ENCODE peak calls at places on chromosome 10, in five cellular contexts. G, I, U, N and K are unnamed samples. For H3K4me1, the result is how much of the 10 kb centered on the place peaks cover.

GRCh38 chr10:98361131-98361633 is 53.8 kb downstream of the PYROXD2 start:
- DNase-seq in G (no peak), I (no peak), U (no peak), N (peak), K (no peak)

GRCh38 chr10:4931587-4931986 is 31.6 kb upstream of the AKR1C1 start:
- DNase-seq in G (no peak), I (no peak), U (peak), N (no peak), K (no peak)

GRCh38 chr10:84534168-84534567 is 205.8 kb downstream of the CCSER2 start:
- DNase-seq in G (no peak), I (no peak), U (no peak), N (no peak), K (no peak)

GRCh38 chr10:4656576-4657194 is 169.3 kb upstream of the AKR1E2 start:
- DNase-seq in G (peak), I (peak), U (peak), N (peak), K (no peak)

GRCh38 chr10:111093741-111094380 is 17.0 kb downstream of the ADRA2A start:
- DNase-seq in G (no peak), I (no peak), U (no peak), N (no peak), K (no peak)

GRCh38 chr10:13453896-13454295 is 74.9 kb downstream of the BEND7 start:
- DNase-seq in G (peak), I (no peak), U (no peak), N (no peak), K (no peak)

GRCh38 chr10:58930497-58930896 is 245.9 kb upstream of the PHYHIPL start:
- DNase-seq in G (no peak), I (no peak), U (no peak), N (no peak), K (no peak)

GRCh38 chr10:12191715-12192114 is 4.0 kb downstream of the NUDT5 start:
- DNase-seq in G (no peak), I (no peak), U (peak), N (no peak), K (no peak)

GRCh38 chr10:19412531-19412930 is 363.9 kb downstream of the MALRD1 start:
- DNase-seq in G (no peak), I (no peak), U (no peak), N (no peak), K (no peak)

GRCh38 chr10:79299397-79300370 is 47.6 kb upstream of the PPIF start:
- DNase-seq in G (no peak), I (no peak), U (no peak), N (no peak), K (peak)

GRCh38 chr10:13331641-13332040 is 16.5 kb downstream of the SEPHS1 start:
- DNase-seq in G (no peak), I (no peak), U (no peak), N (no peak), K (no peak)

GRCh38 chr10:79148452-79149344 is 79.9 kb downstream of the ZMIZ1 start:
- DNase-seq in G (no peak), I (no peak), U (peak), N (peak), K (peak)

GRCh38 chr10:59644841-59645240 is 64.8 kb downstream of the SLC16A9 start:
- DNase-seq in G (no peak), I (no peak), U (no peak), N (no peak), K (no peak)

GRCh38 chr10:58260334-58260733 is 7.4 kb downstream of the IPMK start:
- DNase-seq in G (no peak), I (no peak), U (no peak), N (no peak), K (no peak)

GRCh38 chr10:36007369-36007768 is 365.3 kb upstream of the FZD8 start:
- DNase-seq in G (no peak), I (no peak), U (no peak), N (no peak), K (no peak)

GRCh38 chr10:7408494-7409044 is 2.3 kb downstream of the SFMBT2 start:
- DNase-seq in G (peak), I (peak), U (peak), N (peak), K (peak)
- H3K4me1 ChIP-seq in G (under half), I (under half), U (under half), N (half or more), K (half or more)

GRCh38 chr10:132550366-132551092 is 12.9 kb downstream of the INPP5A start:
- DNase-seq in G (no peak), I (no peak), U (no peak), N (no peak), K (no peak)
- H3K4me3 ChIP-seq in G (no peak), I (no peak), U (no peak), N (no peak), K (no peak)

GRCh38 chr10:116848912-116849270 is 408 bp upstream of the ENO4 start:
- DNase-seq in G (no peak), I (no peak), U (no peak), N (no peak), K (no peak)
- H3K4me1 ChIP-seq in G (under half), I (under half), U (under half), N (under half), K (under half)

GRCh38 chr10:33085313-33085833 is 127.3 kb upstream of the ITGB1 start:
- DNase-seq in G (no peak), I (no peak), U (no peak), N (no peak), K (no peak)

GRCh38 chr10:33086100-33086499 is 128.1 kb upstream of the ITGB1 start:
- DNase-seq in G (no peak), I (no peak), U (no peak), N (no peak), K (no peak)

GRCh38 chr10:33087142-33087541 is 129.1 kb upstream of the ITGB1 start:
- DNase-seq in G (peak), I (no peak), U (no peak), N (no peak), K (no peak)

GRCh38 chr10:33087922-33088321 is 129.9 kb upstream of the ITGB1 start:
- DNase-seq in G (no peak), I (no peak), U (no peak), N (no peak), K (no peak)

DNA sequence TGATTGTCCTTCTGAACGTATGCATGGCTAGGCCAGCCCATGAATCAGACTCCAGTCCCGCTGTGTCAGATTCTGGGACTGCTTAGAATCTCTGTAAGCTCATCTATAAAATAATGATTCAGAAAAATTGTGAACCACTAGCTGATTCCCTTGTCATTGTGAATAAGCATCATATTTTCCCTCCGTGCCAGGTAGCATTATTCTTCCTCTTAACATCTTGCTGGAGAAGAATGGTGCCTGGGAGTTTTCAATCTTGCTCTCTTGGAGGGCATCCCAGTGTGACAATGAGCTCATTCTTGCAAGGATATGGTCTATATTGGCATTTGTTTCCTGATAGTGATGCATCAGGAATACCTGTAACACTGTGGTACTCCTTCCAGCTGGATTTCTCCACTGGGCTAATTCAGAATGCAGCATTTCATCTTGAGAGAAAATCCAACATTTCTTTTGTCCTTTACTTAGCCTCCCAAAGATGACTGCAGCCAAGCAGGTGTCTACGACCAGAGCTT is 126.4 kb upstream of the ITGB1 start:
- DNase-seq in G (no peak), I (no peak), U (no peak), N (no peak), K (no peak)
- H3K4me3 ChIP-seq in G (no peak), I (no peak), U (no peak), N (no peak), K (no peak)

GRCh38 chr10:125553091-125553490 is 129.9 kb downstream of the TEX36 start:
- DNase-seq in G (no peak), I (no peak), U (no peak), N (no peak), K (no peak)
- H3K4me1 ChIP-seq in G (under half), I (under half), U (under half), N (under half), K (under half)